ENCODE peak calls at places on chromosome 2, in seven cellular contexts. T is NCI-H1436, Q is H4, D is amygdala, Z is cardiac fibroblast, M is RKO, S is aorta. C is an unnamed sample.
A peak's percentile ranks its signal among the peaks of the same experiment; 100 is the strongest.

GRCh38 chr2:188512456-188512855 is 220.8 kb downstream of the GULP1 start:
- DNase-seq in T (peak; percentile 4), Q (peak; percentile 73), D (no peak), Z (peak; percentile 80), M (peak; percentile 83), S (no peak), C (peak; percentile 32)

GRCh38 chr2:219022041-219022440 is 19.3 kb downstream of the CFAP65 start:
- DNase-seq in T (no peak), Q (no peak), D (no peak), Z (no peak), M (no peak), S (no peak), C (no peak)

GRCh38 chr2:175036582-175037018 is 31.4 kb upstream of the CHN1 start:
- DNase-seq in T (no peak), Q (peak; percentile 48), D (no peak), Z (peak; percentile 41), M (peak; percentile 79), S (no peak), C (no peak)

GRCh38 chr2:33366473-33366872 is 110.0 kb upstream of the RASGRP3 start:
- DNase-seq in T (no peak), Q (no peak), D (no peak), Z (peak; percentile 38), M (no peak), S (peak; percentile 81), C (no peak)

GRCh38 chr2:86617153-86617552 is 6.5 kb downstream of the RNF103 start:
- DNase-seq in T (no peak), Q (no peak), D (no peak), Z (no peak), M (no peak), S (no peak), C (no peak)

GRCh38 chr2:112750560-112750843 is 13.9 kb downstream of the CKAP2L start:
- DNase-seq in T (no peak), Q (no peak), D (no peak), Z (no peak), M (no peak), S (no peak), C (no peak)

GRCh38 chr2:54416166-54416798 is 39.8 kb upstream of the SPTBN1 start:
- DNase-seq in T (no peak), Q (no peak), D (no peak), Z (peak; percentile 77), M (no peak), S (no peak), C (peak; percentile 21)

GRCh38 chr2:129661942-129662341 is 317.5 kb upstream of the RAB6C start:
- DNase-seq in T (no peak), Q (no peak), D (no peak), Z (no peak), M (peak; percentile 13), S (no peak), C (no peak)